ENCODE peak calls at places on chromosomes 1 and 21, in eight cellular contexts. One of them, this sample, is unnamed.

GRCh38 chr1:169513208-169513607 is 27.5 kb upstream of the SLC19A2 start:
- DNase-seq in adrenal gland: no peak
- DNase-seq in NCI-H82: no peak
- DNase-seq in activated T-helper 9 cell treated with anti-CD3 and anti-CD28 coated beads, Interleukin-2, amount 50 U/mL, for 16 hours: no peak
- DNase-seq in endothelial cell: no peak
- DNase-seq in astrocyte of the spinal cord: no peak
- DNase-seq in B cell: no peak
- DNase-seq in CD8-positive, alpha-beta T cell: no peak
- DNase-seq in this sample: no peak

GRCh38 chr21:14773777-14774345 is 227.7 kb upstream of the SAMSN1 start:
- DNase-seq in adrenal gland: peak
- DNase-seq in NCI-H82: peak
- DNase-seq in activated T-helper 9 cell treated with anti-CD3 and anti-CD28 coated beads, Interleukin-2, amount 50 U/mL, for 16 hours: peak
- DNase-seq in endothelial cell: peak
- DNase-seq in astrocyte of the spinal cord: peak
- DNase-seq in B cell: peak
- DNase-seq in CD8-positive, alpha-beta T cell: peak
- DNase-seq in this sample: no peak

GRCh38 chr1:99723251-99723650 is 43.2 kb downstream of the FRRS1 start:
- DNase-seq in adrenal gland: no peak
- DNase-seq in NCI-H82: no peak
- DNase-seq in activated T-helper 9 cell treated with anti-CD3 and anti-CD28 coated beads, Interleukin-2, amount 50 U/mL, for 16 hours: no peak
- DNase-seq in endothelial cell: no peak
- DNase-seq in astrocyte of the spinal cord: no peak
- DNase-seq in B cell: no peak
- DNase-seq in CD8-positive, alpha-beta T cell: no peak
- DNase-seq in this sample: no peak

GRCh38 chr1:24154215-24154614 is 11.3 kb upstream of the IL22RA1 start:
- DNase-seq in adrenal gland: no peak
- DNase-seq in NCI-H82: no peak
- DNase-seq in activated T-helper 9 cell treated with anti-CD3 and anti-CD28 coated beads, Interleukin-2, amount 50 U/mL, for 16 hours: no peak
- DNase-seq in endothelial cell: no peak
- DNase-seq in astrocyte of the spinal cord: no peak
- DNase-seq in B cell: no peak
- DNase-seq in CD8-positive, alpha-beta T cell: no peak
- DNase-seq in this sample: no peak

GRCh38 chr1:48859429-48859828 is 82.7 kb upstream of the BEND5 start:
- DNase-seq in adrenal gland: no peak
- DNase-seq in NCI-H82: no peak
- DNase-seq in activated T-helper 9 cell treated with anti-CD3 and anti-CD28 coated beads, Interleukin-2, amount 50 U/mL, for 16 hours: no peak
- DNase-seq in endothelial cell: no peak
- DNase-seq in astrocyte of the spinal cord: peak
- DNase-seq in B cell: no peak
- DNase-seq in CD8-positive, alpha-beta T cell: no peak
- DNase-seq in this sample: no peak

GRCh38 chr1:179817789-179818188 is 59.8 kb downstream of the TOR1AIP2 start:
- DNase-seq in adrenal gland: peak
- DNase-seq in NCI-H82: no peak
- DNase-seq in activated T-helper 9 cell treated with anti-CD3 and anti-CD28 coated beads, Interleukin-2, amount 50 U/mL, for 16 hours: no peak
- DNase-seq in endothelial cell: no peak
- DNase-seq in astrocyte of the spinal cord: no peak
- DNase-seq in B cell: no peak
- DNase-seq in CD8-positive, alpha-beta T cell: no peak
- DNase-seq in this sample: no peak

GRCh38 chr1:230048922-230049321 is 18.1 kb upstream of the GALNT2 start:
- DNase-seq in adrenal gland: no peak
- DNase-seq in NCI-H82: no peak
- DNase-seq in activated T-helper 9 cell treated with anti-CD3 and anti-CD28 coated beads, Interleukin-2, amount 50 U/mL, for 16 hours: no peak
- DNase-seq in endothelial cell: no peak
- DNase-seq in astrocyte of the spinal cord: no peak
- DNase-seq in B cell: no peak
- DNase-seq in CD8-positive, alpha-beta T cell: no peak
- DNase-seq in this sample: no peak

GRCh38 chr1:211525101-211525676 is 33.2 kb upstream of the RD3 start:
- DNase-seq in adrenal gland: no peak
- DNase-seq in NCI-H82: no peak
- DNase-seq in activated T-helper 9 cell treated with anti-CD3 and anti-CD28 coated beads, Interleukin-2, amount 50 U/mL, for 16 hours: no peak
- DNase-seq in endothelial cell: no peak
- DNase-seq in astrocyte of the spinal cord: no peak
- DNase-seq in B cell: no peak
- DNase-seq in CD8-positive, alpha-beta T cell: no peak
- DNase-seq in this sample: no peak

GRCh38 chr21:46307625-46308024 is 16.0 kb downstream of the C21orf58 start:
- DNase-seq in adrenal gland: no peak
- DNase-seq in NCI-H82: no peak
- DNase-seq in activated T-helper 9 cell treated with anti-CD3 and anti-CD28 coated beads, Interleukin-2, amount 50 U/mL, for 16 hours: no peak
- DNase-seq in endothelial cell: no peak
- DNase-seq in astrocyte of the spinal cord: peak
- DNase-seq in B cell: no peak
- DNase-seq in CD8-positive, alpha-beta T cell: no peak
- DNase-seq in this sample: no peak

GRCh38 chr1:204941415-204942338 is 71.0 kb downstream of the NFASC start:
- DNase-seq in adrenal gland: peak
- DNase-seq in NCI-H82: peak
- DNase-seq in activated T-helper 9 cell treated with anti-CD3 and anti-CD28 coated beads, Interleukin-2, amount 50 U/mL, for 16 hours: no peak
- DNase-seq in endothelial cell: peak
- DNase-seq in astrocyte of the spinal cord: peak
- DNase-seq in B cell: peak
- DNase-seq in CD8-positive, alpha-beta T cell: no peak
- DNase-seq in this sample: peak

GRCh38 chr1:11768821-11769220 is 6.8 kb downstream of the C1orf167 start:
- DNase-seq in adrenal gland: no peak
- DNase-seq in NCI-H82: peak
- DNase-seq in activated T-helper 9 cell treated with anti-CD3 and anti-CD28 coated beads, Interleukin-2, amount 50 U/mL, for 16 hours: no peak
- DNase-seq in endothelial cell: no peak
- DNase-seq in astrocyte of the spinal cord: no peak
- DNase-seq in B cell: no peak
- DNase-seq in CD8-positive, alpha-beta T cell: no peak
- DNase-seq in this sample: no peak

GRCh38 chr1:194755241-194755953 is 1569.0 kb upstream of the B3GALT2 start:
- DNase-seq in adrenal gland: no peak
- DNase-seq in NCI-H82: peak
- DNase-seq in activated T-helper 9 cell treated with anti-CD3 and anti-CD28 coated beads, Interleukin-2, amount 50 U/mL, for 16 hours: no peak
- DNase-seq in endothelial cell: no peak
- DNase-seq in astrocyte of the spinal cord: no peak
- DNase-seq in B cell: no peak
- DNase-seq in CD8-positive, alpha-beta T cell: no peak
- DNase-seq in this sample: no peak

GRCh38 chr1:92817986-92818764 is 13.7 kb upstream of the RPL5 start:
- DNase-seq in adrenal gland: no peak
- DNase-seq in NCI-H82: peak
- DNase-seq in activated T-helper 9 cell treated with anti-CD3 and anti-CD28 coated beads, Interleukin-2, amount 50 U/mL, for 16 hours: no peak
- DNase-seq in endothelial cell: peak
- DNase-seq in astrocyte of the spinal cord: no peak
- DNase-seq in B cell: peak
- DNase-seq in CD8-positive, alpha-beta T cell: no peak
- DNase-seq in this sample: no peak

GRCh38 chr1:212794561-212795014 is 2.9 kb downstream of the TATDN3 start:
- DNase-seq in adrenal gland: no peak
- DNase-seq in NCI-H82: no peak
- DNase-seq in activated T-helper 9 cell treated with anti-CD3 and anti-CD28 coated beads, Interleukin-2, amount 50 U/mL, for 16 hours: no peak
- DNase-seq in endothelial cell: no peak
- DNase-seq in astrocyte of the spinal cord: no peak
- DNase-seq in B cell: peak
- DNase-seq in CD8-positive, alpha-beta T cell: no peak
- DNase-seq in this sample: no peak

GRCh38 chr1:204924013-204924759 is 53.5 kb downstream of the NFASC start:
- DNase-seq in adrenal gland: no peak
- DNase-seq in NCI-H82: peak
- DNase-seq in activated T-helper 9 cell treated with anti-CD3 and anti-CD28 coated beads, Interleukin-2, amount 50 U/mL, for 16 hours: no peak
- DNase-seq in endothelial cell: no peak
- DNase-seq in astrocyte of the spinal cord: no peak
- DNase-seq in B cell: no peak
- DNase-seq in CD8-positive, alpha-beta T cell: no peak
- DNase-seq in this sample: no peak

GRCh38 chr1:3577300-3577699 is 34.0 kb downstream of the MEGF6 start:
- DNase-seq in adrenal gland: no peak
- DNase-seq in NCI-H82: no peak
- DNase-seq in activated T-helper 9 cell treated with anti-CD3 and anti-CD28 coated beads, Interleukin-2, amount 50 U/mL, for 16 hours: no peak
- DNase-seq in endothelial cell: no peak
- DNase-seq in astrocyte of the spinal cord: peak
- DNase-seq in B cell: no peak
- DNase-seq in CD8-positive, alpha-beta T cell: no peak
- DNase-seq in this sample: no peak

GRCh38 chr1:27601771-27602509 is 2.0 kb downstream of the AHDC1 start:
- DNase-seq in adrenal gland: peak
- DNase-seq in NCI-H82: no peak
- DNase-seq in activated T-helper 9 cell treated with anti-CD3 and anti-CD28 coated beads, Interleukin-2, amount 50 U/mL, for 16 hours: no peak
- DNase-seq in endothelial cell: peak
- DNase-seq in astrocyte of the spinal cord: no peak
- DNase-seq in B cell: peak
- DNase-seq in CD8-positive, alpha-beta T cell: no peak
- DNase-seq in this sample: peak

GRCh38 chr1:33975961-33976360 is 112.1 kb downstream of the HMGB4 start:
- DNase-seq in adrenal gland: no peak
- DNase-seq in NCI-H82: no peak
- DNase-seq in activated T-helper 9 cell treated with anti-CD3 and anti-CD28 coated beads, Interleukin-2, amount 50 U/mL, for 16 hours: no peak
- DNase-seq in endothelial cell: no peak
- DNase-seq in astrocyte of the spinal cord: no peak
- DNase-seq in B cell: no peak
- DNase-seq in CD8-positive, alpha-beta T cell: no peak
- DNase-seq in this sample: no peak

GRCh38 chr1:229671310-229671709 is 45.3 kb downstream of the URB2 start:
- DNase-seq in adrenal gland: no peak
- DNase-seq in NCI-H82: no peak
- DNase-seq in activated T-helper 9 cell treated with anti-CD3 and anti-CD28 coated beads, Interleukin-2, amount 50 U/mL, for 16 hours: no peak
- DNase-seq in endothelial cell: no peak
- DNase-seq in astrocyte of the spinal cord: no peak
- DNase-seq in B cell: no peak
- DNase-seq in CD8-positive, alpha-beta T cell: no peak
- DNase-seq in this sample: no peak

GRCh38 chr1:14282583-14283186 is 315.8 kb upstream of the KAZN start:
- DNase-seq in adrenal gland: no peak
- DNase-seq in NCI-H82: no peak
- DNase-seq in activated T-helper 9 cell treated with anti-CD3 and anti-CD28 coated beads, Interleukin-2, amount 50 U/mL, for 16 hours: no peak
- DNase-seq in endothelial cell: no peak
- DNase-seq in astrocyte of the spinal cord: peak
- DNase-seq in B cell: no peak
- DNase-seq in CD8-positive, alpha-beta T cell: no peak
- DNase-seq in this sample: no peak

GRCh38 chr1:3249846-3250501 is 181.0 kb downstream of the PRDM16 start:
- DNase-seq in adrenal gland: no peak
- DNase-seq in NCI-H82: no peak
- DNase-seq in activated T-helper 9 cell treated with anti-CD3 and anti-CD28 coated beads, Interleukin-2, amount 50 U/mL, for 16 hours: no peak
- DNase-seq in endothelial cell: no peak
- DNase-seq in astrocyte of the spinal cord: peak
- DNase-seq in B cell: no peak
- DNase-seq in CD8-positive, alpha-beta T cell: no peak
- DNase-seq in this sample: no peak

This sample was measured in SJSA1.